ENCODE peak calls at places on chromosomes 6 and 20, in four cellular contexts. E is uterus, N is stomach, Y is IMR-90. J is an unnamed sample.
A peak's percentile ranks its signal among the peaks of the same experiment; 100 is the strongest.

GRCh38 chr6:138468320-138469015 is 30.8 kb downstream of the NHSL1 start:
- DNase-seq in E (no peak), N (no peak), Y (peak; percentile 73), J (peak; percentile 95)

GRCh38 chr20:32808438-32808837 is 11.3 kb upstream of the MAPRE1 start:
- DNase-seq in E (no peak), N (no peak), Y (no peak), J (no peak)

GRCh38 chr20:49318430-49319203 is 40.8 kb upstream of the ZNFX1 start:
- DNase-seq in E (no peak), N (no peak), Y (no peak), J (no peak)

GRCh38 chr6:146650799-146651481 is 52.2 kb downstream of the ADGB start:
- DNase-seq in E (no peak), N (no peak), Y (no peak), J (peak; percentile 13)

GRCh38 chr6:17988422-17988944 is 1.0 kb upstream of the KIF13A start:
- DNase-seq in E (no peak), N (no peak), Y (no peak), J (peak; percentile 57)

GRCh38 chr6:134630468-134631180 is 312.7 kb upstream of the SGK1 start:
- DNase-seq in E (no peak), N (no peak), Y (no peak), J (no peak)

GRCh38 chr6:154427425-154427824 is 70.8 kb upstream of the IPCEF1 start:
- DNase-seq in E (no peak), N (no peak), Y (no peak), J (no peak)

GRCh38 chr6:170407200-170407599 is 100.6 kb downstream of the FAM120B start:
- DNase-seq in E (no peak), N (no peak), Y (no peak), J (no peak)

GRCh38 chr6:32203435-32204267 is 11.2 kb upstream of the GPSM3 start:
- DNase-seq in E (no peak), N (no peak), Y (no peak), J (no peak)

GRCh38 chr6:27213544-27214125 is 33.9 kb upstream of the PRSS16 start:
- DNase-seq in E (no peak), N (no peak), Y (peak; percentile 29), J (peak; percentile 21)

GRCh38 chr20:44279228-44279627 is 31.8 kb downstream of the FITM2 start:
- DNase-seq in E (no peak), N (no peak), Y (peak; percentile 79), J (peak; percentile 21)

GRCh38 chr20:38747495-38748096 is 664 bp upstream of the ACTR5 start:
- DNase-seq in E (peak; percentile 39), N (no peak), Y (no peak), J (no peak)

GRCh38 chr6:144150673-144151009 is 324 bp downstream of the STX11 start:
- DNase-seq in E (no peak), N (no peak), Y (peak; percentile 18), J (peak; percentile 11)

GRCh38 chr6:42025066-42025789 is 25.1 kb upstream of the TAF8 start:
- DNase-seq in E (no peak), N (no peak), Y (no peak), J (no peak)

GRCh38 chr6:95109212-95109611 is 468.1 kb upstream of the MANEA start:
- DNase-seq in E (no peak), N (no peak), Y (no peak), J (no peak)
- TF ChIP-seq CTCF in E (no peak), N (no peak), Y (no peak), J (no peak)

DNA sequence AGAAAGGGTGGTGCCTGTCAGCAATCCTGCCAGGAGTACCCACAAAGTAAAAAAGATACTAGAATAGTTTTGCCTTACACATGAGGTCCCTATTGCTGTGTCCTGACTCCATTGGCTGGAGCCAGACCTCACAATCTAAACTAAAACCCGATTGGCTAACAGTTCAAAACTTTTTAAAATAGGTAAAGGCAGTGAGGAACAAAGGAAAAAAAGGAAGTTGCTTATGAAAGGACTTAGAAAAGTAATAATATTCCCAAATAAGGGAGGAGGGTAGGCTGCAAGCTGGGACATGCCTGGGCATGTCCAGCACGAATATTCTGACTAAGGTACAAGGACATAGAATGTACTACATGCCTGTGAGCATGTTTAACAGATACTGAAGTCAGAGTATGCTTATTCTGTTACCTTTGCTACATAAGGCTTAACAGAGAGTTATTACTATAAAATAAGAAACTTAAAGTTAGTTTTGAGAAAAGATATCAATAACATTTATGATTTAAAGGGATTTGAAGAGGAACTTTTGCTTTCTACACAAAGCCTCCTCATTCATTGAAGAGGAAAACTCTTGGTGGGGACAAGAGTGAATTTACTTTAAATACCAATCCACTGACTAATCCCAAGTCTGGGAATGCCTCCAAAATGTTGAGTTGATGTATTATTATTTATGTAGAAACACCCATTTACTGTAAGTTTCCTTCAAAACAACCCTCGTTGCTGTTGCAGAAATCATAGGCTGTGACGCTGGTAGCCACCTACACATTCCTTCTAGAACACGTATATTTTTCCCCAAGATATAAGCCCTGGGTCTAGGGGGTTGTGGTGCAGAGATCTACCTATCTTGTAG is 8.2 kb upstream of the MTHFD1L start:
- DNase-seq in E (no peak), N (no peak), Y (peak; percentile 100), J (peak; percentile 93)
- H3K4me3 ChIP-seq in E (no peak overlapping the region), N (no peak overlapping the region), Y (no peak overlapping the region), J (no peak overlapping the region)

GRCh38 chr20:15842872-15843271 is 730.4 kb downstream of the KIF16B start:
- DNase-seq in E (no peak), N (no peak), Y (no peak), J (peak; percentile 20)
- TF ChIP-seq CTCF in E (no peak), N (no peak), Y (no peak), J (no peak)

GRCh38 chr6:30914854-30915590 is 984 bp downstream of the VARS2 start:
- DNase-seq in E (no peak), N (no peak), Y (no peak), J (no peak)

GRCh38 chr6:30915591-30915946 is 1.5 kb downstream of the VARS2 start:
- DNase-seq in E (no peak), N (no peak), Y (peak; percentile 71), J (peak; percentile 64)

GRCh38 chr6:30914076-30914853 is at the start of gene VARS2:
- DNase-seq in E (peak; percentile 97), N (peak; percentile 94), Y (peak; percentile 88), J (peak; percentile 86)

GRCh38 chr6:30912746-30913520 is 1.1 kb upstream of the VARS2 start:
- DNase-seq in E (no peak), N (no peak), Y (no peak), J (no peak)

GRCh38 chr6:30913721-30914075 is 340 bp upstream of the VARS2 start:
- DNase-seq in E (no peak), N (no peak), Y (no peak), J (no peak)
- H3K4me3 ChIP-seq in E (peak overlapping the region; percentile 48), N (peak overlapping the region; percentile 56), Y (peak overlapping the region; percentile 11), J (peak overlapping the region; percentile 21)